ENCODE peak calls at places on chromosomes 3 and 15, in eight cellular contexts. One of them, this sample, is unnamed.

GRCh38 chr3:4888913-4889846 is 90.1 kb upstream of the BHLHE40 start:
- DNase-seq in A549: no peak
- DNase-seq in lung: no peak
- DNase-seq in H9: no peak
- DNase-seq in heart left ventricle: no peak
- DNase-seq in GM23338: no peak
- DNase-seq in PC-3: peak; percentile 31
- DNase-seq in uterus: no peak
- DNase-seq in this sample: no peak

GRCh38 chr15:58483316-58483715 is 51.5 kb downstream of the LIPC start:
- DNase-seq in A549: no peak
- DNase-seq in lung: no peak
- DNase-seq in H9: no peak
- DNase-seq in heart left ventricle: no peak
- DNase-seq in GM23338: no peak
- DNase-seq in PC-3: no peak
- DNase-seq in uterus: no peak
- DNase-seq in this sample: no peak

GRCh38 chr3:167728176-167728575 is 6.5 kb downstream of the PDCD10 start:
- DNase-seq in A549: peak; percentile 4
- DNase-seq in lung: no peak
- DNase-seq in H9: no peak
- DNase-seq in heart left ventricle: no peak
- DNase-seq in GM23338: no peak
- DNase-seq in PC-3: peak; percentile 26
- DNase-seq in uterus: no peak
- DNase-seq in this sample: peak; percentile 77

GRCh38 chr3:151962891-151963290 is 89.4 kb downstream of the SUCNR1 start:
- DNase-seq in A549: no peak
- DNase-seq in lung: no peak
- DNase-seq in H9: no peak
- DNase-seq in heart left ventricle: no peak
- DNase-seq in GM23338: no peak
- DNase-seq in PC-3: no peak
- DNase-seq in uterus: no peak
- DNase-seq in this sample: no peak

GRCh38 chr3:103089758-103090157 is 654.9 kb downstream of the ZPLD1 start:
- DNase-seq in A549: no peak
- DNase-seq in lung: no peak
- DNase-seq in H9: no peak
- DNase-seq in heart left ventricle: no peak
- DNase-seq in GM23338: no peak
- DNase-seq in PC-3: no peak
- DNase-seq in uterus: no peak
- DNase-seq in this sample: no peak

GRCh38 chr3:8663177-8664061 is 18.8 kb upstream of the SSUH2 start:
- DNase-seq in A549: peak; percentile 82
- DNase-seq in lung: peak; percentile 69
- DNase-seq in H9: peak; percentile 85
- DNase-seq in heart left ventricle: peak; percentile 60
- DNase-seq in GM23338: peak; percentile 98
- DNase-seq in PC-3: peak; percentile 92
- DNase-seq in uterus: no peak
- DNase-seq in this sample: peak; percentile 73

GRCh38 chr3:99909714-99910508 is 92.2 kb downstream of the CMSS1 start:
- DNase-seq in A549: peak; percentile 44
- DNase-seq in lung: no peak
- DNase-seq in H9: no peak
- DNase-seq in heart left ventricle: no peak
- DNase-seq in GM23338: no peak
- DNase-seq in PC-3: peak; percentile 98
- DNase-seq in uterus: no peak
- DNase-seq in this sample: peak; percentile 36

GRCh38 chr15:52710050-52710709 is 31.0 kb upstream of the ATOSA start:
- DNase-seq in A549: no peak
- DNase-seq in lung: no peak
- DNase-seq in H9: peak; percentile 36
- DNase-seq in heart left ventricle: no peak
- DNase-seq in GM23338: no peak
- DNase-seq in PC-3: no peak
- DNase-seq in uterus: no peak
- DNase-seq in this sample: no peak

GRCh38 chr3:131712662-131713061 is 209.9 kb upstream of the MRPL3 start:
- DNase-seq in A549: no peak
- DNase-seq in lung: no peak
- DNase-seq in H9: no peak
- DNase-seq in heart left ventricle: no peak
- DNase-seq in GM23338: no peak
- DNase-seq in PC-3: no peak
- DNase-seq in uterus: no peak
- DNase-seq in this sample: no peak

GRCh38 chr3:129540776-129541516 is 2.0 kb upstream of the H1-8 start:
- DNase-seq in A549: no peak
- DNase-seq in lung: no peak
- DNase-seq in H9: no peak
- DNase-seq in heart left ventricle: no peak
- DNase-seq in GM23338: no peak
- DNase-seq in PC-3: no peak
- DNase-seq in uterus: no peak
- DNase-seq in this sample: no peak

GRCh38 chr3:64431717-64432116 is 206.5 kb upstream of the PRICKLE2 start:
- DNase-seq in A549: no peak
- DNase-seq in lung: no peak
- DNase-seq in H9: no peak
- DNase-seq in heart left ventricle: no peak
- DNase-seq in GM23338: no peak
- DNase-seq in PC-3: no peak
- DNase-seq in uterus: no peak
- DNase-seq in this sample: no peak

GRCh38 chr15:43081283-43081682 is 24.6 kb downstream of the UBR1 start:
- DNase-seq in A549: no peak
- DNase-seq in lung: no peak
- DNase-seq in H9: no peak
- DNase-seq in heart left ventricle: no peak
- DNase-seq in GM23338: no peak
- DNase-seq in PC-3: no peak
- DNase-seq in uterus: no peak
- DNase-seq in this sample: no peak

GRCh38 chr3:141530133-141530768 is 43.4 kb downstream of the RASA2 start:
- DNase-seq in A549: no peak
- DNase-seq in lung: no peak
- DNase-seq in H9: no peak
- DNase-seq in heart left ventricle: no peak
- DNase-seq in GM23338: no peak
- DNase-seq in PC-3: peak; percentile 9
- DNase-seq in uterus: no peak
- DNase-seq in this sample: peak; percentile 40

GRCh38 chr3:170726976-170727661 is 141.2 kb upstream of the SLC7A14 start:
- DNase-seq in A549: peak; percentile 13
- DNase-seq in lung: no peak
- DNase-seq in H9: no peak
- DNase-seq in heart left ventricle: no peak
- DNase-seq in GM23338: no peak
- DNase-seq in PC-3: peak; percentile 84
- DNase-seq in uterus: no peak
- DNase-seq in this sample: peak; percentile 83

GRCh38 chr15:55319537-55320325 is 709 bp downstream of the PIGB start:
- DNase-seq in A549: no peak
- DNase-seq in lung: no peak
- DNase-seq in H9: no peak
- DNase-seq in heart left ventricle: no peak
- DNase-seq in GM23338: no peak
- DNase-seq in PC-3: peak; percentile 28
- DNase-seq in uterus: no peak
- DNase-seq in this sample: no peak

GRCh38 chr15:24962880-24963279 is 8.1 kb downstream of the SNRPN start:
- DNase-seq in A549: no peak
- DNase-seq in lung: no peak
- DNase-seq in H9: no peak
- DNase-seq in heart left ventricle: no peak
- DNase-seq in GM23338: no peak
- DNase-seq in PC-3: no peak
- DNase-seq in uterus: no peak
- DNase-seq in this sample: no peak

DNA sequence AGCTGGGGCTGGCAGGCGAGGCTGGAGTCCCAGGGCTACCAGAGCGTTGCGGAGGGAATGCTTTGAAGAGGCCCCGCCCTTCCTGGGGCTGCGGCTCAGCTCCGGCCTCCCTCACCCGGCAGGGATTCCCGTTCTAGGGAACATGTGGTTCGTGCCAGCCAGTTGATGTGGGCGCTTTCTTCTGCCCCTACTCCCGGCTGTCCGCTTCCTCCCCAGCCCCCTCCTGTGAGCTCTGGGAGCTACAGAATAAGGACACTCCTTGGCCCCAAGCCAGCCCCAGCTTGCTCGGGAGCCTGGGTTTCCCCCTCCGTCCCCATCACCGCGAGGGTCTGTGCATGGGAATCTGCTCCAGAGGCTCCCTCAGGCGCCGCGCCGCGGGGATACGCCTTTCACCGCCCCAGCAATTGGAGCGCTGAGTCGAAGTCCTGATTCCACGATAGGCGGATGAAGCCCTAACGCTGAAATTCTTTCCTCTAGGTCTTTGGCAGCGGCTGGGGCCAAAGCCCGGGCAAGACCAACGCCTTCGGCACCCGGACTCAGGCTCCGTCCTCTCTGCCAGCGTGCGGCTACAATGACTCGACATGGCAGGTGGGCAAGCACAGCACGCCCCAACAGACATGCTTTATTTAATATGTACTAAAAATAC is 69.5 kb downstream of the KLF15 start:
- DNase-seq in A549: no peak
- DNase-seq in lung: peak; percentile 68
- DNase-seq in H9: peak; percentile 85
- DNase-seq in heart left ventricle: peak; percentile 75
- DNase-seq in GM23338: peak; percentile 88
- DNase-seq in PC-3: no peak
- DNase-seq in uterus: peak; percentile 62
- DNase-seq in this sample: no peak
- H3K27ac ChIP-seq in A549: no peak overlapping the region
- H3K27ac ChIP-seq in lung: peak overlapping the region; percentile 39
- H3K27ac ChIP-seq in H9: no peak overlapping the region
- H3K27ac ChIP-seq in heart left ventricle: peak overlapping the region; percentile 88
- H3K27ac ChIP-seq in GM23338: no peak overlapping the region
- H3K27ac ChIP-seq in PC-3: no peak overlapping the region
- H3K27ac ChIP-seq in uterus: peak overlapping the region; percentile 53
- H3K27ac ChIP-seq in this sample: peak overlapping the region; percentile 72

DNA sequence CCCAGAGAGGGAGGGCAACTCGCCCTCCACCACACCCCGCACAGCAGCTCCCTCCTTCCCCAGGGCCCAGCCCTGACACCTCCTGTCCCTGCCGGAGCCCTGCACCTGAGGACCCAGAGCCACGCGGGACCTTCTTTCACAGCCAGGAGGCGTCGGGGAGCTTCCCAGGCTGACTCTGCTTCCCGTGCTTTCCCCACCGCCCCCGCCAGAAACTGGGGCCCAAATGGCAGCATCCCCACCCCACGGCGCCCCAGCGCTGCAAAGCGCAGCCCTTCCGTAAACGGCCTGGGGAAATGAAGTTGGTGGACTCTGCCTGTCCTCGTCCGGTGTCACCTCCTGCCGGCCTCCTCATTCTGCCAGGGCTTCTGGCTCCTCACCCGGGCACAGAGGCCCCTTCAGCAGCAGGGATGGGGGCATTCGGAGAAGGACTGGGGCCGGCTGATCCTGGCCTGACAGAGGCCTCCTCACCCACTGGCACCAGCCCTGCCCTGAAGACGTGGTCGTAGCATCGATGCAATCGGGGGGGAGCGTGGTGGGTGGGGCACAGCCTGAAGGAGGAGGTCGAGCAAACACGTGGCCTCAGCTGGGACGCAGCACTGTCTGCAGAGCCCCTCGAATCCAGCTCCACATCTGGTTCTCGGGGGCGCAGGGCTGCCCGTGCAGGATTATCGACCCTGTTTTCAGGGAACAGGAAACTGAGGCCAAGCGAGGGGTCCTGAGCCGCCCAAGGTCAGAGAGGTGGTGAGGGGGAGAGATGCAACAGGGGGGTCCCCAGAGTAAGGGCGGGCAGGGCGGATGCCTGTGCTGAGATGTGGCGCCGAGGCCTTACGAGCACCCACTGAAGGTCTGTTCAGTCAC is 235.4 kb downstream of the XXYLT1 start:
- DNase-seq in A549: peak; percentile 17
- DNase-seq in lung: no peak
- DNase-seq in H9: peak; percentile 76
- DNase-seq in heart left ventricle: no peak
- DNase-seq in GM23338: peak; percentile 78
- DNase-seq in PC-3: no peak
- DNase-seq in uterus: peak; percentile 40
- DNase-seq in this sample: no peak
- TF ChIP-seq CTCF in A549: peak; percentile 10
- TF ChIP-seq CTCF in lung: no peak
- TF ChIP-seq CTCF in H9: peak; percentile 66
- TF ChIP-seq CTCF in heart left ventricle: no peak
- TF ChIP-seq CTCF in GM23338: peak; percentile 44
- TF ChIP-seq CTCF in PC-3: peak; percentile 44
- TF ChIP-seq CTCF in uterus: peak; percentile 36
- TF ChIP-seq CTCF in this sample: no peak

GRCh38 chr15:71410347-71410746 is 295.1 kb downstream of the THSD4 start:
- DNase-seq in A549: no peak
- DNase-seq in lung: no peak
- DNase-seq in H9: no peak
- DNase-seq in heart left ventricle: no peak
- DNase-seq in GM23338: no peak
- DNase-seq in PC-3: no peak
- DNase-seq in uterus: no peak
- DNase-seq in this sample: no peak
- H3K27ac ChIP-seq in A549: peak overlapping the region; percentile 87
- H3K27ac ChIP-seq in lung: no peak overlapping the region
- H3K27ac ChIP-seq in H9: no peak overlapping the region
- H3K27ac ChIP-seq in heart left ventricle: no peak overlapping the region
- H3K27ac ChIP-seq in GM23338: no peak overlapping the region
- H3K27ac ChIP-seq in PC-3: no peak overlapping the region
- H3K27ac ChIP-seq in uterus: peak overlapping the region; percentile 35
- H3K27ac ChIP-seq in this sample: no peak overlapping the region

GRCh38 chr3:126466886-126467610 is 8.6 kb downstream of the ZXDC start:
- DNase-seq in A549: no peak
- DNase-seq in lung: no peak
- DNase-seq in H9: no peak
- DNase-seq in heart left ventricle: no peak
- DNase-seq in GM23338: no peak
- DNase-seq in PC-3: no peak
- DNase-seq in uterus: no peak
- DNase-seq in this sample: no peak

GRCh38 chr3:126468028-126468891 is 7.4 kb downstream of the ZXDC start:
- DNase-seq in A549: no peak
- DNase-seq in lung: peak; percentile 51
- DNase-seq in H9: no peak
- DNase-seq in heart left ventricle: no peak
- DNase-seq in GM23338: no peak
- DNase-seq in PC-3: no peak
- DNase-seq in uterus: peak; percentile 17
- DNase-seq in this sample: no peak

GRCh38 chr3:126467611-126467955 is 8.1 kb downstream of the ZXDC start:
- DNase-seq in A549: no peak
- DNase-seq in lung: no peak
- DNase-seq in H9: no peak
- DNase-seq in heart left ventricle: no peak
- DNase-seq in GM23338: no peak
- DNase-seq in PC-3: no peak
- DNase-seq in uterus: no peak
- DNase-seq in this sample: no peak

GRCh38 chr3:126472277-126473006 is 3.2 kb downstream of the ZXDC start:
- DNase-seq in A549: peak; percentile 62
- DNase-seq in lung: peak; percentile 83
- DNase-seq in H9: no peak
- DNase-seq in heart left ventricle: peak; percentile 56
- DNase-seq in GM23338: no peak
- DNase-seq in PC-3: peak; percentile 39
- DNase-seq in uterus: peak; percentile 55
- DNase-seq in this sample: peak; percentile 96

GRCh38 chr3:126469479-126469878 is 6.2 kb downstream of the ZXDC start:
- DNase-seq in A549: no peak
- DNase-seq in lung: peak; percentile 73
- DNase-seq in H9: no peak
- DNase-seq in heart left ventricle: no peak
- DNase-seq in GM23338: no peak
- DNase-seq in PC-3: no peak
- DNase-seq in uterus: peak; percentile 6
- DNase-seq in this sample: no peak
- TF ChIP-seq CTCF in A549: no peak
- TF ChIP-seq CTCF in lung: no peak
- TF ChIP-seq CTCF in H9: no peak
- TF ChIP-seq CTCF in heart left ventricle: no peak
- TF ChIP-seq CTCF in GM23338: no peak
- TF ChIP-seq CTCF in PC-3: no peak
- TF ChIP-seq CTCF in uterus: no peak
- TF ChIP-seq CTCF in this sample: no peak